ENCODE peak calls at places on chromosomes 1 and 21, in seven cellular contexts. K, Q, T, N, M, L and C are unnamed samples.

GRCh38 chr1:31084782-31085569 is 19.5 kb upstream of the PUM1 start:
- DNase-seq in K (no peak), Q (no peak), T (no peak), N (no peak), M (no peak), L (no peak), C (no peak)

GRCh38 chr1:36528361-36529349 is 45.9 kb upstream of the CSF3R start:
- DNase-seq in K (no peak), Q (no peak), T (no peak), N (peak; percentile 11), M (no peak), L (no peak), C (no peak)

GRCh38 chr1:24905355-24905978 is 24.6 kb downstream of the RUNX3 start:
- DNase-seq in K (no peak), Q (peak; percentile 13), T (no peak), N (no peak), M (no peak), L (peak; percentile 28), C (peak; percentile 7)

GRCh38 chr1:83815348-83815747 is 183.6 kb downstream of the TTLL7 start:
- DNase-seq in K (no peak), Q (no peak), T (no peak), N (no peak), M (no peak), L (no peak), C (no peak)

GRCh38 chr1:64516803-64517568 is 47.1 kb downstream of the CACHD1 start:
- DNase-seq in K (no peak), Q (no peak), T (no peak), N (no peak), M (peak; percentile 57), L (no peak), C (no peak)

GRCh38 chr1:26020390-26020789 is 1.2 kb upstream of the EXTL1 start:
- DNase-seq in K (no peak), Q (peak; percentile 65), T (no peak), N (no peak), M (no peak), L (no peak), C (no peak)

GRCh38 chr1:6601865-6602668 is 602 bp downstream of the KLHL21 start:
- DNase-seq in K (peak; percentile 49), Q (peak; percentile 77), T (no peak), N (no peak), M (peak; percentile 57), L (peak; percentile 67), C (peak; percentile 55)

GRCh38 chr1:108913105-108913948 is 36.5 kb downstream of the GPSM2 start:
- DNase-seq in K (no peak), Q (no peak), T (no peak), N (no peak), M (no peak), L (no peak), C (no peak)

GRCh38 chr1:182588460-182589396 is at the start of gene RNASEL:
- DNase-seq in K (peak; percentile 87), Q (peak; percentile 83), T (no peak), N (peak; percentile 57), M (peak; percentile 57), L (peak; percentile 85), C (peak; percentile 73)

GRCh38 chr1:206911064-206911663 is 10.6 kb downstream of the FCMR start:
- DNase-seq in K (no peak), Q (no peak), T (no peak), N (peak; percentile 62), M (peak; percentile 93), L (no peak), C (peak; percentile 72)

GRCh38 chr1:152347116-152347728 is 12.6 kb downstream of the FLG2 start:
- DNase-seq in K (peak; percentile 53), Q (no peak), T (no peak), N (peak; percentile 58), M (peak; percentile 91), L (no peak), C (peak; percentile 69)

GRCh38 chr1:9293512-9294439 is 1.1 kb downstream of the SPSB1 start:
- DNase-seq in K (peak; percentile 49), Q (no peak), T (no peak), N (peak; percentile 47), M (peak; percentile 12), L (no peak), C (peak; percentile 25)

GRCh38 chr21:36734367-36735200 is 35.7 kb downstream of the SIM2 start:
- DNase-seq in K (no peak), Q (no peak), T (no peak), N (no peak), M (no peak), L (no peak), C (no peak)

GRCh38 chr1:242205622-242206489 is 207.0 kb upstream of the MAP1LC3C start:
- DNase-seq in K (no peak), Q (no peak), T (no peak), N (no peak), M (peak; percentile 64), L (no peak), C (no peak)

GRCh38 chr21:46544824-46545223 is 60.1 kb downstream of the S100B start:
- DNase-seq in K (no peak), Q (no peak), T (no peak), N (no peak), M (no peak), L (no peak), C (no peak)

GRCh38 chr1:53332188-53332564 is 4.3 kb upstream of the LRP8 start:
- DNase-seq in K (no peak), Q (peak; percentile 16), T (no peak), N (no peak), M (no peak), L (no peak), C (no peak)

GRCh38 chr1:221715321-221716169 is 26.3 kb downstream of the DUSP10 start:
- DNase-seq in K (no peak), Q (no peak), T (no peak), N (no peak), M (peak; percentile 55), L (no peak), C (no peak)

GRCh38 chr1:209989525-209989924 is 51.5 kb downstream of the SYT14 start:
- DNase-seq in K (no peak), Q (no peak), T (no peak), N (peak; percentile 3), M (peak; percentile 57), L (no peak), C (no peak)

GRCh38 chr1:71677024-71677423 is 596.2 kb upstream of the ZRANB2 start:
- DNase-seq in K (no peak), Q (no peak), T (no peak), N (no peak), M (no peak), L (no peak), C (no peak)

GRCh38 chr1:199667079-199667478 is 360.4 kb upstream of the NR5A2 start:
- DNase-seq in K (no peak), Q (no peak), T (no peak), N (no peak), M (no peak), L (peak; percentile 51), C (peak; percentile 12)

GRCh38 chr1:198922638-198923430 is 284.0 kb downstream of the PTPRC start:
- DNase-seq in K (no peak), Q (no peak), T (no peak), N (no peak), M (no peak), L (no peak), C (peak; percentile 69)

GRCh38 chr1:109788695-109789521 is 25.2 kb upstream of the EPS8L3 start:
- DNase-seq in K (peak; percentile 18), Q (peak; percentile 29), T (no peak), N (peak; percentile 10), M (peak; percentile 39), L (peak; percentile 44), C (no peak)

GRCh38 chr1:221230605-221231004 is 351.4 kb downstream of the HLX start:
- DNase-seq in K (no peak), Q (no peak), T (peak; percentile 40), N (no peak), M (peak; percentile 24), L (no peak), C (no peak)

GRCh38 chr1:230869499-230869898 is 1.2 kb upstream of the C1orf198 start:
- DNase-seq in K (no peak), Q (no peak), T (no peak), N (no peak), M (no peak), L (no peak), C (no peak)

GRCh38 chr1:241063281-241063680 is 293.7 kb downstream of the RGS7 start:
- DNase-seq in K (no peak), Q (no peak), T (no peak), N (no peak), M (no peak), L (no peak), C (no peak)

GRCh38 chr1:245999697-246000637 is 507.1 kb downstream of the SMYD3 start:
- DNase-seq in K (no peak), Q (no peak), T (no peak), N (peak; percentile 11), M (no peak), L (no peak), C (peak; percentile 35)

GRCh38 chr1:11651017-11651416 is 3.2 kb downstream of the FBXO2 start:
- DNase-seq in K (no peak), Q (no peak), T (no peak), N (no peak), M (no peak), L (no peak), C (no peak)

GRCh38 chr1:89081005-89081404 is 16.0 kb upstream of the GBP1 start:
- DNase-seq in K (no peak), Q (no peak), T (no peak), N (no peak), M (no peak), L (no peak), C (peak; percentile 71)

GRCh38 chr1:85838238-85838637 is 130.0 kb upstream of the ZNHIT6 start:
- DNase-seq in K (no peak), Q (no peak), T (no peak), N (peak; percentile 14), M (no peak), L (no peak), C (peak; percentile 33)

GRCh38 chr1:93433407-93433961 is 14.4 kb upstream of the FNBP1L start:
- DNase-seq in K (no peak), Q (no peak), T (no peak), N (peak; percentile 7), M (no peak), L (no peak), C (peak; percentile 16)
- TF ChIP-seq CTCF in K (peak; percentile 28), Q (no peak), T (peak; percentile 10), N (peak; percentile 34), M (peak; percentile 29), L (peak; percentile 31), C (peak; percentile 33)

GRCh38 chr1:104648269-104648691 is 898.6 kb downstream of the AMY1C start:
- DNase-seq in K (no peak), Q (no peak), T (no peak), N (peak; percentile 53), M (peak; percentile 44), L (no peak), C (peak; percentile 34)
- TF ChIP-seq CTCF in K (no peak), Q (no peak), T (no peak), N (peak; percentile 87), M (peak; percentile 88), L (no peak), C (peak; percentile 45)

GRCh38 chr1:27306892-27307850 is 14.8 kb upstream of the TMEM222 start:
- DNase-seq in K (no peak), Q (no peak), T (no peak), N (no peak), M (peak; percentile 9), L (no peak), C (no peak)
- TF ChIP-seq CTCF in K (no peak), Q (no peak), T (peak; percentile 19), N (peak; percentile 23), M (peak; percentile 33), L (no peak), C (peak; percentile 17)

DNA sequence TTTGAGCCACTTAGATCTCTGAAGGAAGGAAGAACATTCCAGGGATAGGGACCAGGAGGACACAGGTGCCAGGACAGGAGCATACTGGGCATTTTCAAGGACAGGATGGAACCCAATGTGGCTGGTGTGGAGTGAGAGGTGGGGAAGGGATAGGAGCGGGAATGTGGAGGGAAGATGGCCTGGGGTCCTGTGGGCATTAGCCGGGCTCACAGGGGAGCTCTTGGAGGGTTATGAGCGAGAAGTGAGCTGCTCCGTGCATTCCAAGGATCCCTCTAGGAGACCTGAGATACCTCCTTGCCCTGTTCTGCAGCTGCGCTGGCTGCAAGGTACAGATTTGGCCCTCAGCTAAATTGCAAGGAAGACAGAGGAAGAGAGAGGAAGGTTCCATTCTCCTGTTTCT is 87.5 kb downstream of the IER5 start:
- DNase-seq in K (no peak), Q (no peak), T (no peak), N (no peak), M (no peak), L (no peak), C (no peak)
- TF ChIP-seq CTCF in K (no peak), Q (no peak), T (no peak), N (no peak), M (no peak), L (no peak), C (no peak)